ENCODE peak calls at places on chromosomes 12 and 14, in ten cellular contexts. Q, B, Y, D, G, I, M, U, W and H are unnamed samples.

GRCh38 chr12:103495158-103495782 is 498 bp downstream of the C12orf42 start:
- DNase-seq in Y (no peak), U (no peak), Q (no peak), I (peak; percentile 69), M (no peak), W (peak; percentile 51), G (no peak), D (no peak), B (no peak), H (no peak)

GRCh38 chr12:72030272-72030671 is 91.6 kb downstream of the TPH2 start:
- DNase-seq in G (no peak), Q (no peak), B (no peak), I (no peak), U (no peak), D (no peak), W (no peak), Y (no peak), M (no peak), H (no peak)

GRCh38 chr12:50618864-50619609 is 114.3 kb downstream of the DIP2B start:
- DNase-seq in Y (peak; percentile 57), I (no peak), M (no peak), Q (peak; percentile 60), U (no peak), W (no peak), D (no peak), B (no peak), G (no peak), H (no peak)

GRCh38 chr12:114439833-114440449 is 34.0 kb upstream of the TBX5 start:
- DNase-seq in Y (no peak), Q (no peak), W (no peak), D (no peak), M (no peak), G (no peak), I (no peak), B (no peak), U (no peak), H (no peak)

GRCh38 chr14:53458368-53458814 is 305.3 kb upstream of the DDHD1 start:
- DNase-seq in D (no peak), I (no peak), U (no peak), Q (peak; percentile 2), W (no peak), B (peak; percentile 47), M (no peak), Y (peak; percentile 77), G (no peak), H (no peak)

GRCh38 chr14:56590535-56590951 is 10.9 kb downstream of the TMEM260 start:
- DNase-seq in W (no peak), I (no peak), M (no peak), U (no peak), G (no peak), D (no peak), B (no peak), Q (no peak), Y (no peak), H (no peak)

GRCh38 chr12:59780605-59781135 is 184.8 kb downstream of the SLC16A7 start:
- DNase-seq in D (peak; percentile 56), Y (peak; percentile 47), I (no peak), W (no peak), G (no peak), Q (no peak), U (no peak), M (no peak), B (peak; percentile 24), H (no peak)

GRCh38 chr14:61281186-61281676 is at the start of gene TMEM30B:
- DNase-seq in M (no peak), Y (no peak), I (peak; percentile 42), U (no peak), G (peak; percentile 91), W (no peak), D (no peak), Q (no peak), B (no peak), H (peak; percentile 4)

DNA sequence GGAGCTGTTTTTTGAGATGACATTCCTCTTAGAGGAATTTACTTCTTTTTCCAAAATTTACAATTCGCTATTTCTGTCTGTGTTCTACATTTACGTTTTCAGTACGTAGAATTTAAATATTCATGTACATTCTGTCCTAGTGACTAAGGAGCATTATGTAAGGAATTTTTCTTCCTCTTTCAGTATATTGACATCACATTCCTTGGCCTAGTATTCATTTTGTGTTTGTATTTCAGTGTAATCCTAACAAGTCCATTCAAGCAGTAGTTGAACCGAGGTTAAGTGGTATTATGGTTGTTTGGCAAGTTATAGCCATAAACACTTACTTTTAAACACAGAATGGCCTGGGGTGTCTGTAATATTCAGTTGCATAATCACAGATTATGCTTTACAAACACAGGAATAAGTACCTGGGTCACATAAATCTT is 465.2 kb downstream of the PCNX1 start:
- DNase-seq in B (no peak), U (no peak), I (no peak), W (no peak), D (no peak), M (no peak), Y (peak; percentile 88), Q (peak; percentile 60), G (no peak), H (no peak)
- H3K4me3 ChIP-seq in B (no peak overlapping the region), U (no peak overlapping the region), I (no peak overlapping the region), W (no peak overlapping the region), D (no peak overlapping the region), M (no peak overlapping the region), Y (no peak overlapping the region), Q (no peak overlapping the region), G (no peak overlapping the region), H (no peak overlapping the region)

GRCh38 chr14:100827140-100827517 is 1.2 kb downstream of the MEG3 start:
- DNase-seq in I (no peak), U (no peak), Q (no peak), W (no peak), G (no peak), B (no peak), Y (peak; percentile 16), D (peak; percentile 18), M (no peak), H (no peak)
- H3K4me3 ChIP-seq in I (no peak overlapping the region), U (peak overlapping the region; percentile 26), Q (peak overlapping the region; percentile 55), W (peak overlapping the region; percentile 46), G (no peak overlapping the region), B (peak overlapping the region; percentile 58), Y (peak overlapping the region; percentile 81), D (no peak overlapping the region), M (peak overlapping the region; percentile 32), H (no peak overlapping the region)

DNA sequence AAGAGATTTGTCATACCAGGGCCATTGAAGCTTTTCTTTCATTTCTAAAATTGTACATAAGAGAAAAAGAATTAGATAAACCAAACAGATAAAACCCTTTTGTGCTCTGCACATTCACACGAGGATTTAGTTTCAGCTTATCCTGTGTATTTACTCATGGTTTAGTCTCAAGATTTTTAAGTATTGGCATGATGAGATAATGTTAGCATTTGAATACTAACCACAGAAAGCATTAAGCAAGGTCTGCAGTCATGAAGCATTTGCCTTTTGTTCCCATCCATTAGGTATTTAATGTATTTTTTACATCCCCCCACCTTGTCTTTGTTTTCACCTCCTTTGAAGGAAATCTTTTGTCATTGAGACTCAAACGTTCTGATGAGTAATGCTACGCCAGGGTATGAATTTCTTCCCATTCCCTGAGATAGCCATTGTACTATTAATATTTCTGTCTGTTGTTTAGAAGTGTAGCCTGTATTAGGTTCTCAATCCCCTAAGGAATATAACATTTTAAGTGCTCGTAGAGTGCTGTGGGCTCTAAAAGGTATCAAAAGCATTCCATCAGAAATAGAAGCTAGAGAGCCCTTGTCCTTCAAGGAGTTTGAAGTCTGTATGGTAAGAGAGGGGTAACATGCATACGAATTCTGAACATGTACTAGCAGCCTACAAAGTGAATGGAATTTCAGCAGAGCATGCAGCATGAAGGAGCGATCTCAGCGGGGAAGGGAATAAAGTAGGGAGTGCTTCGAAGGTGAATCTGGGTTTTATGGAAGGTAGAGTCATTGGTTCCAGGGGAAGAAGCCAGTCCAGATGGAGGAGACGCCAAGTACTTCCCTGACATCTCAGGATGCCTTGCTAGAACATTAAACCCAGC is 22.3 kb downstream of the CRADD start:
- DNase-seq in B (no peak), D (no peak), Q (no peak), M (no peak), G (no peak), W (no peak), Y (peak; percentile 93), U (no peak), I (no peak), H (no peak)
- H3K4me3 ChIP-seq in B (no peak overlapping the region), D (no peak overlapping the region), Q (no peak overlapping the region), M (no peak overlapping the region), G (no peak overlapping the region), W (no peak overlapping the region), Y (no peak overlapping the region), U (no peak overlapping the region), I (no peak overlapping the region), H (no peak overlapping the region)

GRCh38 chr14:85531594-85532391 is 1.8 kb downstream of the FLRT2 start:
- DNase-seq in Q (no peak), W (peak; percentile 79), I (no peak), G (peak; percentile 94), Y (peak; percentile 80), M (peak; percentile 43), D (no peak), B (no peak), U (peak; percentile 75), H (no peak)
- H3K4me3 ChIP-seq in Q (peak overlapping the region; percentile 47), W (peak overlapping the region; percentile 77), I (no peak overlapping the region), G (peak overlapping the region; percentile 44), Y (peak overlapping the region; percentile 67), M (peak overlapping the region; percentile 57), D (no peak overlapping the region), B (peak overlapping the region; percentile 91), U (peak overlapping the region; percentile 51), H (no peak overlapping the region)

GRCh38 chr14:72045885-72046284 is 113.7 kb downstream of the RGS6 start:
- DNase-seq in I (no peak), D (no peak), G (no peak), Q (no peak), W (no peak), M (no peak), B (no peak), Y (no peak), U (no peak), H (no peak)
- H3K4me3 ChIP-seq in I (no peak overlapping the region), D (no peak overlapping the region), G (no peak overlapping the region), Q (no peak overlapping the region), W (no peak overlapping the region), M (no peak overlapping the region), B (no peak overlapping the region), Y (no peak overlapping the region), U (no peak overlapping the region), H (no peak overlapping the region)

GRCh38 chr12:27304856-27305255 is 27.8 kb upstream of the BMAL2 start:
- DNase-seq in W (no peak), M (no peak), D (peak; percentile 43), I (no peak), B (no peak), Y (no peak), Q (no peak), U (no peak), G (no peak), H (no peak)
- H3K4me3 ChIP-seq in W (no peak overlapping the region), M (no peak overlapping the region), D (no peak overlapping the region), I (no peak overlapping the region), B (no peak overlapping the region), Y (no peak overlapping the region), Q (no peak overlapping the region), U (no peak overlapping the region), G (no peak overlapping the region), H (no peak overlapping the region)

GRCh38 chr12:7609480-7609879 is 56.2 kb downstream of the APOBEC1 start:
- DNase-seq in Y (peak; percentile 7), G (no peak), B (no peak), U (no peak), W (no peak), Q (no peak), D (peak; percentile 13), M (no peak), I (no peak), H (no peak)
- H3K4me3 ChIP-seq in Y (peak overlapping the region; percentile 53), G (no peak overlapping the region), B (no peak overlapping the region), U (no peak overlapping the region), W (no peak overlapping the region), Q (no peak overlapping the region), D (peak overlapping the region; percentile 29), M (no peak overlapping the region), I (no peak overlapping the region), H (no peak overlapping the region)

GRCh38 chr14:85535316-85535715 is 5.4 kb downstream of the FLRT2 start:
- DNase-seq in Y (no peak), B (no peak), U (no peak), W (no peak), I (no peak), D (no peak), G (no peak), Q (no peak), M (no peak), H (no peak)
- H3K4me3 ChIP-seq in Y (peak overlapping the region; percentile 67), B (peak overlapping the region; percentile 91), U (peak overlapping the region; percentile 51), W (peak overlapping the region; percentile 77), I (no peak overlapping the region), D (no peak overlapping the region), G (no peak overlapping the region), Q (no peak overlapping the region), M (peak overlapping the region; percentile 57), H (no peak overlapping the region)